ENCODE peak calls at places on chromosomes 4 and X, in eight cellular contexts. V, Z, S, C, G, P, T and I are unnamed samples.

GRCh38 chr4:7428261-7429068 is 6.3 kb downstream of the PSAPL1 start:
- DNase-seq in Z (no peak), P (peak), V (peak), G (no peak), S (peak), C (no peak), T (peak), I (no peak)

GRCh38 chr4:103499094-103499493 is 220.7 kb downstream of the TACR3 start:
- DNase-seq in T (no peak), S (no peak), P (no peak), V (no peak), Z (peak), G (no peak), C (no peak), I (no peak)

GRCh38 chr4:183940807-183941310 is 35.8 kb downstream of the STOX2 start:
- DNase-seq in P (no peak), S (no peak), V (no peak), T (no peak), C (no peak), G (no peak), Z (no peak), I (no peak)

GRCh38 chr4:133812236-133812635 is 389.4 kb downstream of the PABPC4L start:
- DNase-seq in S (no peak), G (no peak), C (no peak), V (no peak), T (no peak), P (no peak), Z (no peak), I (no peak)

GRCh38 chr4:151226004-151226932 is 50.7 kb upstream of the PRSS48 start:
- DNase-seq in T (no peak), Z (peak), S (no peak), P (no peak), V (no peak), G (no peak), C (no peak), I (peak)

GRCh38 chr4:173736840-173737239 is 206.8 kb upstream of the HAND2 start:
- DNase-seq in V (no peak), P (no peak), S (no peak), G (no peak), Z (no peak), T (no peak), C (no peak), I (peak)

GRCh38 chrX:68989456-68989855 is 160.6 kb downstream of the EFNB1 start:
- DNase-seq in C (no peak), G (no peak), P (peak), S (no peak), Z (no peak), T (no peak), V (no peak), I (no peak)

GRCh38 chr4:160848901-160849735 is 1314.7 kb downstream of the FSTL5 start:
- DNase-seq in C (no peak), S (no peak), V (no peak), P (no peak), Z (peak), G (no peak), T (no peak), I (no peak)

GRCh38 chrX:150696264-150696789 is 3.1 kb downstream of the MTMR1 start:
- DNase-seq in C (no peak), S (no peak), T (no peak), V (no peak), G (no peak), P (no peak), Z (no peak), I (no peak)

GRCh38 chr4:112898357-112899141 is 150.9 kb upstream of the ANK2 start:
- DNase-seq in G (no peak), T (no peak), V (no peak), P (no peak), Z (no peak), S (no peak), C (no peak), I (no peak)

DNA sequence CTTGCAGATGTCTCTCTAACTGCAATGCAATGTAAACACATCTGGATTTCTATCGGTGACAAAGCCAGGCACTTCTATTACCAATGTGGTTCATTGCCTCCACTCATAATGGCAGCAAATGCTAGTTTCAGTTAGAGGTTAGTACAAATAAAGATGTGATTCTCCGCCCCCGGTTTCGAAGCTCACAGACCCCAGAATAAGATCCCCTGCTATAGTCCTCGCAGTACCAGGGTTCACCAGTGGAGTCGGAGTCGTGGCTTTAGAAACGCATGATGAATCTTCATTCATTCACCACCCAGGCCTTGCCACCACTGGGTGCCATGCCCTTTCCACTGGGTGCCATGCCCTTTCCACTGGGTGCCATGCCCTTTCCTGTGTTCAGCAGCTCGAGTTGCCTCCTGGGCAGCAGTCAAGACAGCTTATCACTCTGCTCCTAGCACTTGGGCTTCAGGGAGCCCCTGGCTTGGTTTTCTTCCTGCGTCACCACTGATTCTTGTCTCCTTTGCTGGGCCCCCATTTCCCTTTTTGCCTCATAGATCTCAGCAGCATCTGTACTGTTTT is 3.5 kb upstream of the NAA10 start:
- DNase-seq in P (no peak), V (no peak), T (no peak), G (no peak), S (no peak), Z (no peak), C (no peak), I (no peak)
- TF ChIP-seq CTCF in P (no peak), V (no peak), T (no peak), G (no peak), S (no peak), Z (no peak), C (no peak), I (no peak)

GRCh38 chr4:114998316-114998715 is 115.1 kb downstream of the NDST4 start:
- DNase-seq in C (no peak), V (no peak), Z (no peak), T (no peak), G (no peak), S (no peak), P (no peak), I (no peak)
- H3K27ac ChIP-seq in C (no peak), V (no peak), Z (no peak), T (no peak), G (no peak), S (no peak), P (no peak), I (no peak)

DNA sequence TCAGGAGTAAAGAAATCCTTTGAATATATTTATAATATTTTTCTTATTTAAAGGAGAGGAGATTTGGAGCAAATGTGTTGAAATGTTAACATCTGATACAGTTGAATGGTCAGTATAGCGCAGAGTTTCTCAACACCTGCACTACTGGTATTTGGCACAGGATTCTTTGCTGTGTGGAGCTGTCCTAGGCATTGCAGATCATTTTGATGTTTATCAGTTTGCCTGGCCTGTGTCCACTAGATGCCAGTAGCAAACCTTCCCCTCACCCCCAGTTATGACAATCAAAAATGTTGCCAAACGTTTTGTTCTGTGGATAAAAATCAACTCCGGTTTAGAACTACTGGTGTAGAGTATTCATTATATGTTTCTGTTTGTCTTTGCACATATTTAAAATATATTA is 765.3 kb upstream of the SLIT2 start:
- DNase-seq in P (no peak), G (no peak), C (peak), S (no peak), Z (no peak), V (no peak), T (no peak), I (no peak)
- TF ChIP-seq CTCF in P (peak), G (no peak), C (no peak), S (no peak), Z (no peak), V (no peak), T (no peak), I (no peak)

DNA sequence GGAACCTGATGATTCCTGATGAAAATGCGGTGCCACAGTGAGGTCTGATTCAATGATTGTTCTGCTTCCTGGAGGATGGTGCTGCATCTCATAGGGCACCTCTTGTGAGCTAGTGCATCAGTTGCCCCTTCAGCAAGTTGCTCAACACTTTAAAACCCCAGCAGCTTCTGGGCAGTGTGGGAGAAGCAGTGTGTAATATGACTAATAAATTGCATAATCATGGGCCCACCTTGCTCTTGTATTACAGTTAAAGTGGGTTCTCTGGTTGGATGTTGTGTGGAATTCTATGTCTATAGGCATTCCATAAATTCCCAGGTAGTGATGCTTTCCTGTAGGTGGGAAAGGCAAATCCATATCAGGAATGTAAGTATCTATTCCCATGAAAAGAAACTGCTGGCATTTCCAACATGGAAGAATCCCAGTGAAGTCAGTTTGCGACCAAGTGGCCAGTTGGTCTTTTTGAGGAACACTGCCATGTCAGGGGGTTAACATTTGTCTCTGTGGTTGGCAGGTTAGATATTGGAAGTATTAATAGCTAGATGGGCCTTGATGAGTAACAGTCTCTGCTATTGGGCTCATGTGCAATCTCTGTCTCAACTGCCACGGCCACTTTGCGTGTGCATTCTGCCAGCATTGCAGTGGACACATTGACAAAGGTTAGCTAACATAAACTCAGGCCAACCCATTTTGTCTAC is 121.1 kb upstream of the OTUD4 start:
- DNase-seq in P (no peak), G (no peak), T (no peak), C (no peak), V (no peak), S (no peak), Z (peak), I (no peak)
- H3K27ac ChIP-seq in P (no peak), G (no peak), T (no peak), C (no peak), V (no peak), S (no peak), Z (no peak), I (no peak)

GRCh38 chr4:21896767-21897166 is 51.8 kb downstream of the KCNIP4 start:
- DNase-seq in C (no peak), Z (no peak), S (no peak), G (no peak), T (no peak), V (no peak), P (no peak), I (no peak)
- TF ChIP-seq CTCF in C (no peak), Z (no peak), S (no peak), G (no peak), T (no peak), V (no peak), P (no peak), I (no peak)